ENCODE peak calls at places on chromosomes 12 and 14, in four cellular contexts. N is mesenchymal stem cell, Y is left ventricle myocardium inferior, H is astrocyte. P is an unnamed sample. For H3K4me1, the result is how much of the 10 kb centered on the place peaks cover.

GRCh38 chr12:63845726-63846125 is 1.2 kb downstream of the SRGAP1 start:
- DNase-seq in H (peak), N (peak), Y (no peak), P (peak)

GRCh38 chr12:80936642-80937390 is 918 bp downstream of the LIN7A start:
- DNase-seq in H (peak), Y (peak), N (peak), P (no peak)

GRCh38 chr14:92663049-92663448 is 85.4 kb downstream of the LGMN start:
- DNase-seq in H (peak), N (no peak), Y (no peak), P (no peak)

GRCh38 chr12:5280091-5280490 is 151.8 kb upstream of the NTF3 start:
- DNase-seq in Y (no peak), N (no peak), H (no peak), P (no peak)

GRCh38 chr12:109722022-109722752 is 8.6 kb downstream of the FAM222A start:
- DNase-seq in H (no peak), Y (no peak), N (no peak), P (no peak)

GRCh38 chr14:34113051-34113511 is 162.2 kb upstream of the EGLN3 start:
- DNase-seq in N (peak), H (peak), Y (no peak), P (peak)

GRCh38 chr14:73248294-73248868 is 11.1 kb downstream of the PAPLN start:
- DNase-seq in N (no peak), H (peak), Y (no peak), P (peak)

GRCh38 chr12:122062832-122063690 is 15.5 kb upstream of the MLXIP start:
- DNase-seq in N (peak), H (peak), Y (peak), P (peak)

DNA sequence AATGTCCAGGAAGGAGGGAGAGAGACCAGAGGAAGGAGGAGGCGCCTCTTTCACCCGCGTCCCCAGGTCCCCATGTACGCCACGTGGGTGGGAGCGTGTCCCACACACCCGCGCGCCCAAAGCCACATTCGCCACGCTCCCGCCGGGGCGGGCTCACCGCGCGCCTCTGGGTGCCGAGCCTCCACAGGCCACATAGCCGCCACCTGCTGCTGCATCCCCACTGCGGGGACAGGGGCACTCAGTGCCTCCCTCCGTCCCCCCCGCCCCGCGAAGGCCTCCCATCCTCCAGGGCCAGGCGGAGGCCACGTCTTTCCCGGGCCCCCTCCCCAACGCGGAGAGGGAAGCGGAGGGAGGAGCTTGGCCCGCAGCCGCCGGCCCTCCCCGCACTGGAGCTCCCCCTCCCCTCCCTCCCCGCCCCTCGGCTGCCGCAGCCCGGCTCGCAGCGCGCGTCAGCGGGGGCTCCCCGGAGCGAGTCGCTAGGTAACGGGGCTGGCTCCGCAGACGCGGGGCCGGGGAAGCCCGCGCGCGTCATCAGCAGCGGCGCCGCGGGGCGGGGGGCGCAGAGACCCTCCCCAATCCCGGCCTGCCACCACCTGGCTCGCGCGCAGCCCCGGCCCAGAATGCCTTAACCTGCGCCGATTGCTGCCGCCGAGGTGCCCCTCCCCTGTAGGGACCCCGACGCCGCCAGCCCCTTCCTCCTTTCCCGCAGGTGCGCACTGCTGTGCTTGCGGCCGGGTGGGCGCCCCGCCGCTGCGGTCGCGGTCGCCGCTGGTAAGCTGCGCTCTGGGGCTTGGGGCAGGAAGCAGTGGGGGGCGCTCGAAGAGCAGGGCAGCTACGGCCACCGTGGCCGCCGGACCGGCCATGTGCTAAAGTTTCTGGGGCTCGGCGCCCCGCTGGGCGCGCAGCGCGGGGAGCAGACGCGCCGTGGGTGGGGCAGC is 532 bp upstream of the TUNAR start:
- DNase-seq in N (no peak), H (no peak), Y (no peak), P (no peak)
- H3K27ac ChIP-seq in N (no peak), H (no peak), Y (no peak), P (no peak)

GRCh38 chr14:45998554-45998953 is 653.0 kb downstream of the RPL10L start:
- DNase-seq in N (no peak), H (no peak), Y (no peak), P (no peak)
- H3K4me1 ChIP-seq in N (under half), H (under half), Y (under half), P (under half)

GRCh38 chr12:96064266-96064665 is 28.9 kb upstream of the LTA4H start:
- DNase-seq in H (no peak), N (no peak), Y (no peak), P (no peak)
- H3K27ac ChIP-seq in H (no peak), N (no peak), Y (no peak), P (no peak)

GRCh38 chr12:120539303-120539702 is 5.1 kb downstream of the RNF10 start:
- DNase-seq in Y (no peak), H (peak), N (peak), P (no peak)
- H3K4me1 ChIP-seq in Y (half or more), H (under half), N (under half), P (under half)

DNA sequence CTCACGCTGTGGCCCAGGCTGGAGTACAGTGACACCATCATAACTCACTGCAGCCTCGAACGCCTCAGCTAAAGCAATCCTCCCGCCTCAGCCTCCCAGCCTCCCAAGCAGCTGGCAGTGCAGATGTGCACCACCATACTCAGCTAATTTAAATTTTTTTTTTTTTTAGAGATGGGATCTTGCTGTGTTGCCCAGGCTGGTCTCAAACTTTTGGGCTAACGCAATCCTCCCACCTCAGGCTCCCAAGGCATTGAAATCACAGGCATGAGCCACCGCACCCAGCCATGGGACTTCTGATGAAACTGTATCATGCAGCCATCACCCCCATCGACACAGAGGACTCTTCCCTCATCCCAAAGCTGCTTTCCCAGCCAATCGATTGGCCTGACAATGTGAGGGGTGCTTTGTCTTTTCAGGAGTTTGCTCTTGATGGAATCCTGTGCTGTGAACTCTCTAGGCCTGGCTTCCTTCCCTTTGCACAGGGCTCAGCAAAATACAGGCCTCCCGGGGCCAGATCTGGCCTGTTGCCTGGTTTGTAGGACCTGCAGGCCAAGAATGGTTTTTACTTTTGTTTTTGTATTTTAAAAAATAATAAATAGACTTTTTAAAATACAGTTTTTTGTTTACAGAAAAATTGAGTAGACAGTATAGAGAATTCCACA is 59.6 kb upstream of the NCOR2 start:
- DNase-seq in N (no peak), Y (peak), H (no peak), P (no peak)
- H3K27ac ChIP-seq in N (no peak), Y (peak), H (no peak), P (no peak)

GRCh38 chr14:68140111-68140741 is 320.6 kb downstream of the RAD51B start:
- DNase-seq in Y (no peak), H (peak), N (peak), P (peak)
- H3K4me1 ChIP-seq in Y (half or more), H (half or more), N (under half), P (half or more)

GRCh38 chr12:95118138-95118787 is 44.8 kb upstream of the NR2C1 start:
- DNase-seq in H (peak), N (peak), Y (no peak), P (peak)
- H3K27ac ChIP-seq in H (peak), N (peak), Y (peak), P (peak)

P was measured in foreskin keratinocyte.